ENCODE peak calls at places on chromosome 20, in ten cellular contexts. One of them, this sample, is unnamed.

GRCh38 chr20:60465993-60466682 is 507.9 kb downstream of the CDH26 start:
- DNase-seq in Calu3: no peak
- DNase-seq in heart left ventricle: no peak
- DNase-seq in psoas muscle: no peak
- DNase-seq in ovary: no peak
- DNase-seq in OCI-LY7: no peak
- DNase-seq in uterus: no peak
- DNase-seq in pancreas: no peak
- DNase-seq in neural crest cell: no peak
- DNase-seq in cardiac muscle cell: no peak
- DNase-seq in this sample: no peak

GRCh38 chr20:24587384-24588046 is 118.1 kb downstream of the SYNDIG1 start:
- DNase-seq in heart left ventricle: no peak
- DNase-seq in cardiac muscle cell: no peak
- DNase-seq in pancreas: no peak
- DNase-seq in neural crest cell: no peak
- DNase-seq in Calu3: no peak
- DNase-seq in OCI-LY7: no peak
- DNase-seq in psoas muscle: no peak
- DNase-seq in ovary: no peak
- DNase-seq in uterus: no peak
- DNase-seq in this sample: no peak

GRCh38 chr20:44181611-44182010 is 5.4 kb downstream of the JPH2 start:
- DNase-seq in neural crest cell: no peak
- DNase-seq in Calu3: no peak
- DNase-seq in uterus: peak
- DNase-seq in OCI-LY7: no peak
- DNase-seq in ovary: no peak
- DNase-seq in pancreas: no peak
- DNase-seq in psoas muscle: peak
- DNase-seq in cardiac muscle cell: no peak
- DNase-seq in heart left ventricle: no peak
- DNase-seq in this sample: no peak

GRCh38 chr20:23059831-23060230 is 10.4 kb upstream of the THBD start:
- DNase-seq in ovary: no peak
- DNase-seq in heart left ventricle: no peak
- DNase-seq in uterus: no peak
- DNase-seq in psoas muscle: no peak
- DNase-seq in pancreas: no peak
- DNase-seq in OCI-LY7: no peak
- DNase-seq in cardiac muscle cell: no peak
- DNase-seq in Calu3: no peak
- DNase-seq in neural crest cell: no peak
- DNase-seq in this sample: no peak

GRCh38 chr20:55472704-55473103 is 532.6 kb downstream of the CBLN4 start:
- DNase-seq in uterus: no peak
- DNase-seq in psoas muscle: no peak
- DNase-seq in cardiac muscle cell: no peak
- DNase-seq in neural crest cell: no peak
- DNase-seq in ovary: no peak
- DNase-seq in heart left ventricle: no peak
- DNase-seq in OCI-LY7: peak
- DNase-seq in Calu3: no peak
- DNase-seq in pancreas: no peak
- DNase-seq in this sample: no peak

GRCh38 chr20:8132632-8133587 is 844 bp downstream of the PLCB1 start:
- DNase-seq in Calu3: no peak
- DNase-seq in pancreas: peak
- DNase-seq in ovary: peak
- DNase-seq in neural crest cell: no peak
- DNase-seq in uterus: peak
- DNase-seq in OCI-LY7: peak
- DNase-seq in heart left ventricle: peak
- DNase-seq in psoas muscle: peak
- DNase-seq in cardiac muscle cell: peak
- DNase-seq in this sample: no peak

GRCh38 chr20:20070871-20071726 is 18.8 kb downstream of the CFAP61 start:
- DNase-seq in ovary: no peak
- DNase-seq in heart left ventricle: peak
- DNase-seq in OCI-LY7: no peak
- DNase-seq in cardiac muscle cell: no peak
- DNase-seq in uterus: no peak
- DNase-seq in Calu3: no peak
- DNase-seq in psoas muscle: no peak
- DNase-seq in pancreas: peak
- DNase-seq in neural crest cell: no peak
- DNase-seq in this sample: no peak

GRCh38 chr20:18588554-18589043 is 745 bp downstream of the DTD1 start:
- DNase-seq in uterus: peak
- DNase-seq in psoas muscle: no peak
- DNase-seq in pancreas: no peak
- DNase-seq in OCI-LY7: no peak
- DNase-seq in Calu3: no peak
- DNase-seq in heart left ventricle: no peak
- DNase-seq in ovary: no peak
- DNase-seq in cardiac muscle cell: no peak
- DNase-seq in neural crest cell: no peak
- DNase-seq in this sample: peak

GRCh38 chr20:49811825-49812462 is 684 bp upstream of the SLC9A8 start:
- DNase-seq in cardiac muscle cell: peak
- DNase-seq in heart left ventricle: no peak
- DNase-seq in Calu3: no peak
- DNase-seq in psoas muscle: no peak
- DNase-seq in OCI-LY7: no peak
- DNase-seq in uterus: no peak
- DNase-seq in neural crest cell: no peak
- DNase-seq in ovary: no peak
- DNase-seq in pancreas: no peak
- DNase-seq in this sample: no peak

DNA sequence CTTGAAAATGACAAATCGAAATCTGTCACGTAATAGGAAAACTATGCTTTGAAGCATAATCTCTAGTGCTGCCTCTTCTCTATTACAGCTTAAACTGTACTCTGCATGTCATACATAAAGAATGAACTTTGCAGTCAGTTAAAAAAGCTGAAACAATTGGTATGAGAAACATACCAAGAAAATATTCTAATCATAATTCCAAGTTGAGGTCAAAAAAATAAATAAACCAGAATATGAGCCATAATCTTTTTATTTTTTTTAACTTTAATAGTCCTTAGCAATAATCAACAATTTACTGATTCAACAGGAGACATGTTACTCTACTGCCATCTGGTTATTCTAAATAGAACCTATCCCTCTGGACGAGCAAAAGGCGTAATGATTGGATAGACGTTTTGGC is 224.3 kb upstream of the FLRT3 start:
- DNase-seq in uterus: no peak
- DNase-seq in cardiac muscle cell: peak
- DNase-seq in neural crest cell: no peak
- DNase-seq in OCI-LY7: no peak
- DNase-seq in heart left ventricle: no peak
- DNase-seq in psoas muscle: no peak
- DNase-seq in Calu3: no peak
- DNase-seq in ovary: no peak
- DNase-seq in pancreas: no peak
- DNase-seq in this sample: no peak
- TF ChIP-seq CTCF in uterus: no peak
- TF ChIP-seq CTCF in cardiac muscle cell: no peak
- TF ChIP-seq CTCF in neural crest cell: no peak
- TF ChIP-seq CTCF in OCI-LY7: no peak
- TF ChIP-seq CTCF in heart left ventricle: no peak
- TF ChIP-seq CTCF in psoas muscle: no peak
- TF ChIP-seq CTCF in Calu3: no peak
- TF ChIP-seq CTCF in ovary: no peak
- TF ChIP-seq CTCF in pancreas: no peak
- TF ChIP-seq CTCF in this sample: no peak

DNA sequence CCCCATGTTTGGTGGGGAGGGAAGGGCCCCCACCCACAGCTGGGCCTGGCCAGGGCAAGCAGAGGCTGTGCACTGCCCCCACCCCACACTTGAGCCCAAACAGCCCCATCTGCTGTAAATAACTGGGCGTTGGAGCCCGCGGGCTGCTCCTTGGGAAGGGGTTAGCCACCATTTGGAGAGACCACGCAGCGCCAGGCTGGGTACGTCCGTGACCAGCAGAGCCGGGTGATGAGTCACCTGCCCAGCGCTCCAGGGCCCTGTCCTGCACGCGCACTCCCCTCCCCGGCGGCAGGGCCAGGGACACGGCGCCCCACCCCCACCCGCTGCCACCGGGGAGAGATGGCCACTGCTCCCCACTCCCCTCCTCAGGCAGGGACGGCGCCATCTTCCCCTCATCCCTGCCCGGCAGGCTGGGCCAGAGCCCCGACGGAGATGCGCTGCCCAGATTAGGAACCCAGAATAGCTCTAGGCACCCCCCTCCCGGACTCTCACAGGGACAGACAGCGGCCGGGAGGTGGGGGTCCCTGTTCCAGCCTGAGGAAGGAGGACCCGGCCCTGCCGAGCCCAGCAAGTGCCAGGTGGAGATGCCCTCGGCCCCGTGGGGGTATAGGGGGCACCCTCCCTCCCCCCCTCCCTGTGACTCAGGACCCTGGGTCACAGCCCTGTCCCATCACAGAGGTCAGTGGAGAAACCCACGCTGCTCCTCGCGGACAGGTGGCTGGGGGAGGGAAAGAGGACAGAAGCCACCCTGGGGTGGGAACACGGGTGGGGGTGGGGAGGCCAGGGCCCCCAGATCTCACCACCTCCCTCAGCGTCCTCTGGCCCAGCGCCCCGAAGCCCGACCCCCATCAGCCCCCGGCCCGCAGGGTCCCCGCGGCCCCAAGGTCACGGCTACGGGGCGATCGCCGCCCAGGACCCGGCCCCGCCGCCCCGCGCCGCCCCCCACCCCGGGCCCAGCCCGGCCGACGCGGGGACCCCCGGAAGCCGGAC is 642 bp downstream of the EEF1A2 start:
- DNase-seq in cardiac muscle cell: no peak
- DNase-seq in OCI-LY7: no peak
- DNase-seq in ovary: peak
- DNase-seq in heart left ventricle: peak
- DNase-seq in pancreas: peak
- DNase-seq in Calu3: peak
- DNase-seq in psoas muscle: peak
- DNase-seq in neural crest cell: no peak
- DNase-seq in uterus: no peak
- DNase-seq in this sample: no peak
- TF ChIP-seq CTCF in cardiac muscle cell: no peak
- TF ChIP-seq CTCF in OCI-LY7: no peak
- TF ChIP-seq CTCF in ovary: no peak
- TF ChIP-seq CTCF in heart left ventricle: no peak
- TF ChIP-seq CTCF in pancreas: no peak
- TF ChIP-seq CTCF in Calu3: no peak
- TF ChIP-seq CTCF in psoas muscle: no peak
- TF ChIP-seq CTCF in neural crest cell: no peak
- TF ChIP-seq CTCF in uterus: no peak
- TF ChIP-seq CTCF in this sample: no peak

GRCh38 chr20:51128198-51128597 is 105.3 kb upstream of the KCNG1 start:
- DNase-seq in uterus: no peak
- DNase-seq in psoas muscle: no peak
- DNase-seq in cardiac muscle cell: peak
- DNase-seq in Calu3: no peak
- DNase-seq in pancreas: no peak
- DNase-seq in neural crest cell: no peak
- DNase-seq in heart left ventricle: no peak
- DNase-seq in ovary: no peak
- DNase-seq in OCI-LY7: peak
- DNase-seq in this sample: no peak

GRCh38 chr20:51127713-51128112 is 104.8 kb upstream of the KCNG1 start:
- DNase-seq in psoas muscle: no peak
- DNase-seq in OCI-LY7: no peak
- DNase-seq in uterus: no peak
- DNase-seq in Calu3: no peak
- DNase-seq in neural crest cell: no peak
- DNase-seq in ovary: no peak
- DNase-seq in pancreas: no peak
- DNase-seq in cardiac muscle cell: no peak
- DNase-seq in heart left ventricle: no peak
- DNase-seq in this sample: no peak

GRCh38 chr20:51125095-51125494 is 102.2 kb upstream of the KCNG1 start:
- DNase-seq in neural crest cell: no peak
- DNase-seq in cardiac muscle cell: no peak
- DNase-seq in ovary: no peak
- DNase-seq in Calu3: no peak
- DNase-seq in OCI-LY7: no peak
- DNase-seq in heart left ventricle: no peak
- DNase-seq in uterus: no peak
- DNase-seq in psoas muscle: no peak
- DNase-seq in pancreas: no peak
- DNase-seq in this sample: no peak

GRCh38 chr20:51125774-51126173 is 102.9 kb upstream of the KCNG1 start:
- DNase-seq in uterus: peak
- DNase-seq in pancreas: no peak
- DNase-seq in cardiac muscle cell: no peak
- DNase-seq in neural crest cell: no peak
- DNase-seq in OCI-LY7: no peak
- DNase-seq in Calu3: no peak
- DNase-seq in psoas muscle: no peak
- DNase-seq in heart left ventricle: no peak
- DNase-seq in ovary: peak
- DNase-seq in this sample: no peak

DNA sequence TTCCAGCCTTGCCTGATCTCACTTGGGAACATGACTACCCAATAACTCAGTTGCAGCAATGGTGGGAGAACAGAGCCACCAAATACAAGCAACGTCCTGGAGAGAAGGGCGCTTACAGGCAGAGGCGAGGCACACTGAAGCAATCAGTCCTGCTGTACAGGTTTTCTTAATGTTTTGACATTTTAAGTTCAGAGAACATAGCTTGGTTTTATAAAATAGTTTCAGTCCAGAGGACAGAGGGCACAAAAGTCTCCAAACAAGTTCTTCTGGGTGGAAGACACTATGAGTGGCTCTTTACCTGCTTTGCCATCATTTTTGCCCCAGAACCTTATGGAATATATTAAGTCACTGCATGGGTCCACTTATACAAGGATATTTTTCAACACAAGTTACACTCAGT is 103.4 kb upstream of the KCNG1 start:
- DNase-seq in ovary: no peak
- DNase-seq in neural crest cell: no peak
- DNase-seq in OCI-LY7: no peak
- DNase-seq in cardiac muscle cell: no peak
- DNase-seq in psoas muscle: no peak
- DNase-seq in uterus: no peak
- DNase-seq in pancreas: no peak
- DNase-seq in Calu3: no peak
- DNase-seq in heart left ventricle: no peak
- DNase-seq in this sample: no peak
- TF ChIP-seq CTCF in ovary: no peak
- TF ChIP-seq CTCF in neural crest cell: no peak
- TF ChIP-seq CTCF in OCI-LY7: no peak
- TF ChIP-seq CTCF in cardiac muscle cell: no peak
- TF ChIP-seq CTCF in psoas muscle: no peak
- TF ChIP-seq CTCF in uterus: no peak
- TF ChIP-seq CTCF in pancreas: no peak
- TF ChIP-seq CTCF in Calu3: no peak
- TF ChIP-seq CTCF in heart left ventricle: no peak
- TF ChIP-seq CTCF in this sample: no peak

DNA sequence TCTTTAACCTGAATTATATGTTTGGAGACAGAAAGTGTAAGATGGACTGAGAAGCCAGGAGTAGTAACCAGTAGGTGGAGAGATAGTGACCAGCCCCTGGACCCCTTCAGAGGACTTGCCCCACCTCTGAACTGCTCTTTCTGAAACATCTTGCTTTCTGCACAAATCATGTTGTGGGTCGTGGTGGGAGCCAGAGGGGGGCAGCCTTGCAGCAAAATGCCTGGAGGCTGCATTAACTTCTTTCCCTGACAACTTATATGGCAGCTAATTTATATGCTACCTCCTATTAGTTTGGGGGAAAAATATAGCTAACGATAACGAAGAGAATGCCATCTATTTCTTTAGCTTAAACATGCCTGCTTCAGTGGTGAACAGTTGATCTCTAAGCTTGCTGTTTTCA is 859.8 kb downstream of the MAFB start:
- DNase-seq in pancreas: no peak
- DNase-seq in cardiac muscle cell: peak
- DNase-seq in OCI-LY7: no peak
- DNase-seq in uterus: no peak
- DNase-seq in Calu3: no peak
- DNase-seq in ovary: no peak
- DNase-seq in neural crest cell: no peak
- DNase-seq in psoas muscle: no peak
- DNase-seq in heart left ventricle: no peak
- DNase-seq in this sample: peak
- TF ChIP-seq CTCF in pancreas: no peak
- TF ChIP-seq CTCF in cardiac muscle cell: peak
- TF ChIP-seq CTCF in OCI-LY7: peak
- TF ChIP-seq CTCF in uterus: no peak
- TF ChIP-seq CTCF in Calu3: no peak
- TF ChIP-seq CTCF in ovary: no peak
- TF ChIP-seq CTCF in neural crest cell: peak
- TF ChIP-seq CTCF in psoas muscle: peak
- TF ChIP-seq CTCF in heart left ventricle: peak
- TF ChIP-seq CTCF in this sample: peak

This sample was measured in nephron progenitor cell.